ENCODE peak calls at places on chromosome 15, in six cellular contexts. X is mesenchymal stem cell; V is activated T-helper 1 cell treated with anti-CD3 and anti-CD28 coated beads, Interleukin-2, amount 50 U/mL, for 16 hours; L is GM12891; I is suprapubic skin; W is A549. B is an unnamed sample.

GRCh38 chr15:90037510-90037860 is 36.4 kb downstream of the ZNF710 start:
- DNase-seq in X (peak; percentile 78), V (no peak), L (no peak), I (peak; percentile 34), W (no peak), B (no peak)

GRCh38 chr15:92954578-92954977 is 54.5 kb downstream of the CHD2 start:
- DNase-seq in X (no peak), V (no peak), L (no peak), I (no peak), W (peak; percentile 51), B (peak; percentile 11)

GRCh38 chr15:29926083-29926388 is 103.8 kb upstream of the TJP1 start:
- DNase-seq in X (no peak), V (no peak), L (no peak), I (no peak), W (no peak), B (no peak)

GRCh38 chr15:66765478-66766281 is 63.6 kb downstream of the SMAD6 start:
- DNase-seq in X (peak; percentile 68), V (no peak), L (no peak), I (no peak), W (peak; percentile 97), B (no peak)

GRCh38 chr15:68433551-68433950 is 1.6 kb upstream of the ITGA11 start:
- DNase-seq in X (no peak), V (no peak), L (no peak), I (no peak), W (no peak), B (no peak)

GRCh38 chr15:48424076-48424475 is 92.8 kb downstream of the DUT start:
- DNase-seq in X (peak; percentile 68), V (no peak), L (no peak), I (no peak), W (no peak), B (no peak)

GRCh38 chr15:40242671-40243070 is 3.8 kb downstream of the PAK6 start:
- DNase-seq in X (no peak), V (no peak), L (no peak), I (no peak), W (no peak), B (no peak)

GRCh38 chr15:82552861-82553260 is 12.6 kb upstream of the RPS17 start:
- DNase-seq in X (no peak), V (no peak), L (no peak), I (no peak), W (no peak), B (no peak)

GRCh38 chr15:60854858-60855568 is 374.1 kb downstream of the RORA start:
- DNase-seq in X (no peak), V (no peak), L (no peak), I (no peak), W (no peak), B (no peak)

GRCh38 chr15:57647791-57648130 is 56.1 kb downstream of the MYZAP start:
- DNase-seq in X (no peak), V (no peak), L (no peak), I (no peak), W (no peak), B (no peak)

GRCh38 chr15:75112278-75112847 is 89.0 kb downstream of the PPCDC start:
- DNase-seq in X (peak; percentile 12), V (no peak), L (no peak), I (no peak), W (peak; percentile 56), B (no peak)

GRCh38 chr15:68717952-68718351 is 102.7 kb downstream of the ANP32A start:
- DNase-seq in X (no peak), V (no peak), L (no peak), I (no peak), W (no peak), B (no peak)

GRCh38 chr15:34708422-34708821 is 46.4 kb downstream of the GJD2 start:
- DNase-seq in X (peak; percentile 78), V (no peak), L (no peak), I (no peak), W (peak; percentile 46), B (peak; percentile 51)

GRCh38 chr15:67509918-67510317 is 11.0 kb upstream of the C15orf61 start:
- DNase-seq in X (no peak), V (no peak), L (no peak), I (no peak), W (no peak), B (no peak)

GRCh38 chr15:81948751-81949150 is 97.1 kb downstream of the MEX3B start:
- DNase-seq in X (peak; percentile 14), V (no peak), L (no peak), I (no peak), W (no peak), B (no peak)

GRCh38 chr15:60406513-60407124 is 8.8 kb upstream of the ANXA2 start:
- DNase-seq in X (no peak), V (no peak), L (no peak), I (no peak), W (no peak), B (no peak)

GRCh38 chr15:65101418-65101890 is 13.5 kb downstream of the UBAP1L start:
- DNase-seq in X (peak; percentile 70), V (peak; percentile 11), L (peak; percentile 63), I (peak; percentile 69), W (peak; percentile 65), B (no peak)

GRCh38 chr15:75361989-75362641 is 6.3 kb downstream of the MAN2C1 start:
- DNase-seq in X (no peak), V (no peak), L (no peak), I (no peak), W (no peak), B (no peak)

GRCh38 chr15:68409736-68410370 is 22.1 kb downstream of the ITGA11 start:
- DNase-seq in X (no peak), V (no peak), L (no peak), I (peak; percentile 68), W (no peak), B (no peak)

GRCh38 chr15:27587810-27588209 is 511.3 kb downstream of the OCA2 start:
- DNase-seq in X (no peak), V (no peak), L (no peak), I (no peak), W (no peak), B (peak; percentile 48)

GRCh38 chr15:90872481-90873184 is 4.2 kb downstream of the FURIN start:
- DNase-seq in X (peak; percentile 90), V (peak; percentile 26), L (no peak), I (no peak), W (peak; percentile 61), B (no peak)

GRCh38 chr15:95247068-95247984 is 1016.0 kb downstream of the MCTP2 start:
- DNase-seq in X (peak; percentile 93), V (no peak), L (no peak), I (no peak), W (peak; percentile 96), B (no peak)

GRCh38 chr15:57003418-57003817 is 85.0 kb downstream of the TCF12 start:
- DNase-seq in X (peak; percentile 89), V (no peak), L (no peak), I (no peak), W (peak; percentile 65), B (no peak)

GRCh38 chr15:45457215-45457614 is 65.3 kb downstream of the SLC30A4 start:
- DNase-seq in X (no peak), V (no peak), L (no peak), I (no peak), W (no peak), B (peak; percentile 29)

GRCh38 chr15:68598171-68599152 is 19.7 kb downstream of the CORO2B start:
- DNase-seq in X (no peak), V (no peak), L (no peak), I (no peak), W (no peak), B (no peak)

GRCh38 chr15:53869044-53869805 is 109.0 kb upstream of the UNC13C start:
- DNase-seq in X (no peak), V (no peak), L (no peak), I (no peak), W (peak; percentile 61), B (no peak)

GRCh38 chr15:77974416-77975331 is 102.8 kb downstream of the TBC1D2B start:
- DNase-seq in X (no peak), V (no peak), L (no peak), I (peak; percentile 77), W (no peak), B (no peak)

GRCh38 chr15:29093696-29094343 is 175.8 kb downstream of the NSMCE3 start:
- DNase-seq in X (no peak), V (no peak), L (no peak), I (no peak), W (no peak), B (no peak)

GRCh38 chr15:78906310-78906608 is 33.6 kb downstream of the MORF4L1 start:
- DNase-seq in X (peak; percentile 89), V (no peak), L (no peak), I (no peak), W (peak; percentile 42), B (no peak)

GRCh38 chr15:24945711-24946110 is 9.1 kb upstream of the SNRPN start:
- DNase-seq in X (peak; percentile 7), V (no peak), L (no peak), I (no peak), W (no peak), B (no peak)

GRCh38 chr15:44738340-44738984 is 2.1 kb downstream of the TRIM69 start:
- DNase-seq in X (peak; percentile 74), V (no peak), L (no peak), I (no peak), W (peak; percentile 43), B (peak; percentile 14)

GRCh38 chr15:88465633-88466219 is 1.5 kb downstream of the MRPL46 start:
- DNase-seq in X (peak; percentile 54), V (no peak), L (no peak), I (no peak), W (peak; percentile 31), B (no peak)

GRCh38 chr15:89500397-89501270 is 4.3 kb upstream of the RHCG start:
- DNase-seq in X (no peak), V (no peak), L (no peak), I (peak; percentile 47), W (no peak), B (no peak)

GRCh38 chr15:61050844-61051569 is 178.1 kb downstream of the RORA start:
- DNase-seq in X (peak; percentile 20), V (no peak), L (no peak), I (no peak), W (no peak), B (no peak)

GRCh38 chr15:66097151-66098018 is 156.2 kb downstream of the MEGF11 start:
- DNase-seq in X (no peak), V (no peak), L (no peak), I (no peak), W (no peak), B (peak; percentile 13)

GRCh38 chr15:62571072-62571471 is 406.0 kb upstream of the C2CD4B start:
- DNase-seq in X (no peak), V (no peak), L (no peak), I (no peak), W (no peak), B (no peak)

GRCh38 chr15:70278644-70279043 is 180.9 kb upstream of the TLE3 start:
- DNase-seq in X (no peak), V (no peak), L (no peak), I (no peak), W (no peak), B (no peak)

GRCh38 chr15:35507932-35508638 is 37.9 kb downstream of the DPH6 start:
- DNase-seq in X (no peak), V (no peak), L (no peak), I (no peak), W (no peak), B (no peak)